ENCODE peak calls at places on chromosomes 6 and 20, in six cellular contexts. O, P, B, D, H and U are unnamed samples.

GRCh38 chr6:3206339-3207015 is 21.0 kb downstream of the TUBB2B start:
- DNase-seq in O (no peak), P (no peak), B (peak), D (no peak), H (no peak), U (no peak)

GRCh38 chr20:45037050-45037449 is 63.9 kb downstream of the KCNS1 start:
- DNase-seq in O (no peak), P (no peak), B (no peak), D (peak), H (no peak), U (no peak)

GRCh38 chr6:165884813-165885765 is 222.0 kb upstream of the PDE10A start:
- DNase-seq in O (peak), P (peak), B (peak), D (peak), H (peak), U (peak)

GRCh38 chr6:1105833-1106400 is 206.0 kb upstream of the FOXQ1 start:
- DNase-seq in O (no peak), P (no peak), B (no peak), D (no peak), H (no peak), U (no peak)

GRCh38 chr20:63705232-63706026 is 2.3 kb downstream of the ARFRP1 start:
- DNase-seq in O (no peak), P (no peak), B (no peak), D (no peak), H (no peak), U (no peak)

GRCh38 chr20:31663838-31664695 is 26.4 kb downstream of the COX4I2 start:
- DNase-seq in O (no peak), P (peak), B (peak), D (no peak), H (no peak), U (peak)

GRCh38 chr6:151325075-151326050 is 66.0 kb downstream of the ZBTB2 start:
- DNase-seq in O (no peak), P (peak), B (peak), D (peak), H (peak), U (peak)

GRCh38 chr20:23092409-23092756 is 6.3 kb upstream of the CD93 start:
- DNase-seq in O (no peak), P (no peak), B (no peak), D (peak), H (no peak), U (no peak)

GRCh38 chr20:57930328-57930727 is 220.5 kb upstream of the PMEPA1 start:
- DNase-seq in O (no peak), P (no peak), B (no peak), D (no peak), H (no peak), U (no peak)

GRCh38 chr6:154868143-154868594 is 126.9 kb upstream of the TIAM2 start:
- DNase-seq in O (peak), P (no peak), B (peak), D (peak), H (peak), U (no peak)

GRCh38 chr20:19460386-19460785 is 247.9 kb downstream of the SLC24A3 start:
- DNase-seq in O (no peak), P (no peak), B (no peak), D (peak), H (no peak), U (no peak)

GRCh38 chr6:62429781-62430180 is 143.8 kb upstream of the KHDRBS2 start:
- DNase-seq in O (no peak), P (no peak), B (no peak), D (no peak), H (no peak), U (no peak)

GRCh38 chr6:38063973-38064372 is 244.4 kb downstream of the ZFAND3 start:
- DNase-seq in O (no peak), P (no peak), B (no peak), D (no peak), H (no peak), U (no peak)

GRCh38 chr6:114747995-114748625 is 405.3 kb upstream of the HS3ST5 start:
- DNase-seq in O (peak), P (peak), B (peak), D (peak), H (peak), U (peak)

GRCh38 chr6:44003345-44004061 is 123.7 kb downstream of the MRPL14 start:
- DNase-seq in O (peak), P (peak), B (peak), D (no peak), H (no peak), U (peak)

GRCh38 chr6:143778926-143779325 is 64.2 kb upstream of the LTV1 start:
- DNase-seq in O (no peak), P (no peak), B (no peak), D (no peak), H (no peak), U (no peak)

GRCh38 chr20:3430376-3431069 is 23.1 kb upstream of the DNAAF9 start:
- DNase-seq in O (peak), P (no peak), B (no peak), D (no peak), H (no peak), U (no peak)

GRCh38 chr20:45911486-45912343 is at the start of gene PLTP:
- DNase-seq in O (peak), P (peak), B (peak), D (peak), H (no peak), U (peak)

GRCh38 chr6:11271228-11271627 is 38.8 kb upstream of the NEDD9 start:
- DNase-seq in O (no peak), P (no peak), B (no peak), D (no peak), H (no peak), U (no peak)

GRCh38 chr20:17859002-17859615 is 109.5 kb downstream of the SNX5 start:
- DNase-seq in O (peak), P (no peak), B (no peak), D (no peak), H (no peak), U (peak)

GRCh38 chr6:167565884-167566491 is 241.1 kb downstream of the TTLL2 start:
- DNase-seq in O (no peak), P (no peak), B (no peak), D (no peak), H (no peak), U (no peak)

GRCh38 chr6:3409699-3410384 is 47.0 kb downstream of the SLC22A23 start:
- DNase-seq in O (no peak), P (peak), B (peak), D (no peak), H (no peak), U (no peak)

GRCh38 chr20:20553534-20553933 is 158.9 kb downstream of the RALGAPA2 start:
- DNase-seq in O (no peak), P (no peak), B (no peak), D (no peak), H (no peak), U (no peak)

GRCh38 chr6:130296854-130297253 is 69.0 kb upstream of the TMEM200A start:
- DNase-seq in O (no peak), P (no peak), B (peak), D (no peak), H (peak), U (no peak)

GRCh38 chr6:157724960-157725741 is 97.9 kb upstream of the SNX9 start:
- DNase-seq in O (no peak), P (no peak), B (no peak), D (no peak), H (no peak), U (no peak)

GRCh38 chr6:110538416-110539060 is 62.1 kb upstream of the SLC22A16 start:
- DNase-seq in O (no peak), P (no peak), B (no peak), D (peak), H (no peak), U (no peak)

GRCh38 chr6:42778072-42778471 is 3.8 kb upstream of the BICRAL start:
- DNase-seq in O (no peak), P (no peak), B (no peak), D (no peak), H (no peak), U (no peak)

GRCh38 chr6:170082067-170082466 is 208.8 kb downstream of the DLL1 start:
- DNase-seq in O (no peak), P (no peak), B (no peak), D (no peak), H (no peak), U (no peak)

GRCh38 chr6:126307859-126308258 is 32.1 kb upstream of the CENPW start:
- DNase-seq in O (no peak), P (no peak), B (no peak), D (peak), H (no peak), U (no peak)

GRCh38 chr6:33904050-33904827 is 100.4 kb upstream of the MLN start:
- DNase-seq in O (peak), P (no peak), B (no peak), D (no peak), H (no peak), U (peak)

GRCh38 chr6:147407571-147407970 is 100.9 kb upstream of the SAMD5 start:
- DNase-seq in O (no peak), P (no peak), B (peak), D (no peak), H (no peak), U (no peak)

GRCh38 chr6:168216139-168216538 is 103.4 kb downstream of the DACT2 start:
- DNase-seq in O (no peak), P (no peak), B (peak), D (no peak), H (no peak), U (no peak)

GRCh38 chr6:87074051-87074711 is 20.7 kb downstream of the CGA start:
- DNase-seq in O (no peak), P (no peak), B (no peak), D (no peak), H (no peak), U (no peak)

GRCh38 chr20:10716855-10717254 is 43.1 kb upstream of the JAG1 start:
- DNase-seq in O (no peak), P (no peak), B (no peak), D (peak), H (no peak), U (no peak)

GRCh38 chr20:31637660-31638059 is at the start of gene COX4I2:
- DNase-seq in O (no peak), P (no peak), B (peak), D (no peak), H (no peak), U (no peak)

GRCh38 chr20:828987-829386 is 4.5 kb upstream of the FAM110A start:
- DNase-seq in O (no peak), P (no peak), B (no peak), D (no peak), H (no peak), U (no peak)

GRCh38 chr6:76682842-76683241 is 610.4 kb upstream of the IMPG1 start:
- DNase-seq in O (no peak), P (no peak), B (peak), D (peak), H (peak), U (no peak)

GRCh38 chr6:161802231-161802630 is 528.4 kb upstream of the AGPAT4 start:
- DNase-seq in O (no peak), P (no peak), B (no peak), D (no peak), H (no peak), U (no peak)

GRCh38 chr20:8757146-8757545 is 311.7 kb upstream of the PLCB4 start:
- DNase-seq in O (no peak), P (no peak), B (no peak), D (peak), H (no peak), U (no peak)

DNA sequence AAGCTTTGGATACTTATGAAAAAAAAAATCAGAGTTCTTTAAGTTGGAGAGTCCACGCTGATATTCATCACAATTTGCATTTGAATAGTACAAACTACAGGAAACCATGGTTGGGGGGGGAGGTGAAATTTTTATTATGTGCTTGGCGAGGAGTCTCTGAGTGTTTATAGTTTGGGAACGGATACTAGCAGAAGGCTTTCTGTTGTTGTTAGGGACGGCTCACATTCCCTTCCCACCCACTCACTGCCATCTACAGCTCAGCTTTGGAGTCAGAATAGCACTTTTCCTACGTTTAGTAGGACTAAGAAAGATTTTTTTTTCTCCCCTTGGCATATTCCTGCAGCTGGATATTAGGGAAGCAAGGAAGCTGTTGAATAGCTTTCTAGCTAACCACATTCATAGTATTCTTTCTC is 235.0 kb upstream of the ZNF217 start:
- DNase-seq in O (no peak), P (no peak), B (peak), D (peak), H (peak), U (no peak)
- TF ChIP-seq CTCF in O (no peak), P (peak), B (peak), D (peak), H (no peak), U (no peak)

GRCh38 chr6:131787955-131788712 is 19.7 kb upstream of the ENPP1 start:
- DNase-seq in O (no peak), P (no peak), B (peak), D (peak), H (no peak), U (no peak)
- TF ChIP-seq CTCF in O (no peak), P (peak), B (peak), D (peak), H (no peak), U (no peak)

DNA sequence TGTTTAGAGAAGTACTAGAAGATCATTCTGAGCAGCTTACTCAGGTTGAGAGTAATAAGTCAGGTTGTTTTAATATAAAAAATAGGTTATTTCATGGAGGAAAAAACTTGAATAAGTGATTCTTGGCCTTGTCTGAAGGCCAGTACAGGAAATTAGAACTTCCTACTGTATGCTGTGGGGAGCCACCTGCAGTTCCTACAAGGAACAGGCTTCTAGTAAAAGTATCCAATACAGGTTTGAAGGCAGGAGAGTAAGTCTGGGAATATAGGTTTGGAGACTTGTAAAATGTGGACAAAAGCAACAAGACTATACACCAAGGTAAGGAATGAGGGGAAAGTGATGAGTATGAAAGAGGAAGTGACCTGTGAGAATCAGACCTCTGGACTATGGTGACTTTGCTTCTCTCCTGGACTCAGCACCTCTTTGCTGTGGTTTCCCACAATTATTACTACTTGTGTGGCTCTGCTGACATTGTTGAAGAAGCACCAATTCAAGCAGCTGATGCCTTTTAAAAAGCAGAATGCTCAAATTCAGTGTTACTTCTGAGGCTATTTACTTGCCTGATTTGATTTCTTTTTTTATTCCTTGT is 278.6 kb downstream of the TBC1D7 start:
- DNase-seq in O (no peak), P (no peak), B (no peak), D (no peak), H (no peak), U (no peak)
- TF ChIP-seq CTCF in O (no peak), P (peak), B (peak), D (no peak), H (no peak), U (no peak)

DNA sequence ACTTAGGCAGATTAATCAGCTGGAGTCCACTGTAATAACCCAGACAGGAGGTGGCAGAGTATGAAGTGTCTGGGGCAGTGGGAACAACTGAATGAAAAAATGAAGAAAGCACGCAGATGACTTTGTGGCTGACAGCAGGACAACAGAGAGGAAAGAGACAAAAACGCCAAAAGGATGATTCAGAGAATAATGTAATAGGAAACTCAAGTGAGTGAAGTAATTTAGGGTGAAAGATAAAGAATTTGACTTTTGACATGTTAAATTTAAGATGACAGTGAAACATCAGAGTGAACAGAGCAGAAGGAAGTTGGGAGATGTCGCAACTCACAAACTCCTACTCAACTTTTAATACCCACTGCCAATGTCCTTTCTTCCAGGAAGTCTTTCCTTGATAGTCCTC is 70.0 kb downstream of the RCAN2 start:
- DNase-seq in O (no peak), P (no peak), B (no peak), D (peak), H (no peak), U (no peak)
- TF ChIP-seq CTCF in O (no peak), P (no peak), B (no peak), D (no peak), H (no peak), U (no peak)